ENCODE peak calls at places on chromosomes 3 and 15, in nine cellular contexts. S is AG09319, Z is GM20000, F is transverse colon, G is Peyer's patch, J is IMR-90, L is WTC11, B is fibroblast of pulmonary artery, D is cardiac muscle cell. X is an unnamed sample.

GRCh38 chr3:58670506-58671125 is 4.0 kb upstream of the FAM3D start:
- DNase-seq in G (peak), F (peak), Z (no peak), S (no peak), D (no peak), J (no peak), L (no peak), B (no peak), X (no peak)

GRCh38 chr3:42143440-42143839 is 52.3 kb downstream of the TRAK1 start:
- DNase-seq in J (no peak), G (no peak), S (no peak), D (no peak), F (no peak), Z (no peak), L (no peak), B (no peak), X (no peak)

GRCh38 chr3:170865209-170866094 is 4.5 kb downstream of the RPL22L1 start:
- DNase-seq in J (no peak), D (no peak), Z (no peak), G (no peak), S (no peak), L (no peak), B (no peak), F (no peak), X (no peak)

GRCh38 chr3:180820400-180820799 is 92.1 kb upstream of the FXR1 start:
- DNase-seq in D (no peak), G (no peak), B (no peak), Z (no peak), F (no peak), S (no peak), J (no peak), L (no peak), X (no peak)

GRCh38 chr15:51828621-51829359 is 663 bp upstream of the TMOD3 start:
- DNase-seq in J (peak), Z (no peak), L (no peak), F (no peak), G (no peak), B (no peak), D (no peak), S (no peak), X (no peak)

GRCh38 chr3:98984024-98984423 is 82.5 kb upstream of the DCBLD2 start:
- DNase-seq in B (no peak), D (no peak), F (no peak), J (no peak), S (no peak), Z (no peak), L (no peak), G (no peak), X (no peak)

GRCh38 chr15:72486144-72486543 is 12.0 kb downstream of the ARIH1 start:
- DNase-seq in G (no peak), D (no peak), Z (no peak), B (peak), J (no peak), F (no peak), L (no peak), S (no peak), X (no peak)

GRCh38 chr3:79414821-79415220 is 353.0 kb downstream of the ROBO1 start:
- DNase-seq in F (peak), B (peak), L (no peak), Z (no peak), D (peak), S (peak), G (no peak), J (peak), X (peak)

GRCh38 chr3:52873433-52874159 is 23.8 kb downstream of the STIMATE start:
- DNase-seq in D (peak), J (peak), Z (no peak), S (peak), B (peak), G (no peak), F (no peak), L (no peak), X (peak)

GRCh38 chr3:135982404-135982761 is 16.9 kb downstream of the PPP2R3A start:
- DNase-seq in B (no peak), F (no peak), D (no peak), G (peak), L (no peak), S (no peak), Z (no peak), J (peak), X (no peak)

GRCh38 chr3:9969632-9970019 is 17.0 kb downstream of the EMC3 start:
- DNase-seq in J (no peak), Z (no peak), D (no peak), L (no peak), B (no peak), G (no peak), F (no peak), S (no peak), X (no peak)

GRCh38 chr3:23949784-23950183 is 4.7 kb downstream of the NR1D2 start:
- DNase-seq in L (no peak), F (peak), S (no peak), J (no peak), B (no peak), G (no peak), D (no peak), Z (peak), X (no peak)

GRCh38 chr3:127693336-127693843 is 20.6 kb downstream of the ABTB1 start:
- DNase-seq in B (no peak), F (no peak), Z (no peak), L (no peak), J (no peak), S (no peak), D (no peak), G (no peak), X (no peak)

GRCh38 chr3:140103166-140103565 is 168.2 kb downstream of the CLSTN2 start:
- DNase-seq in D (no peak), B (no peak), J (no peak), G (no peak), F (no peak), Z (no peak), S (no peak), L (no peak), X (no peak)

DNA sequence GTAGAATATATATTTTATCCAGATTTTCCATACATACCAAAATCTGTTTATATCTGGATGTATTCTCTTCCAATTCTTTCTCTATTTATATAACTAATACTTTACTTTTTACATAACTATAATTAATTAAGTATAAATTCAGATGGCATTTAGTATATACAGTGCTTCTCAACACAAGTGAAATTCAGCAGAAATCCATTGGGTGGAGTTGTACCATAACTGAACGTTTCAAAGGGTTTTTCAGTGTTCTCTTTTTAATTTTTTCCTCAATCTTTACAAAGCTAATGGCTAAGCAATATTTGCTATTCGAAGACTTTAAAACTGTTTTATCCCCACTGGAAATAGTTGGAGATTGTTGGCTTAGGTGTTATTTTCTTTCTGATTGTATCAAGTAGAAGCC is 13.9 kb upstream of the ZBBX start:
- DNase-seq in Z (no peak), B (no peak), G (no peak), J (no peak), S (no peak), L (no peak), F (no peak), D (no peak), X (no peak)
- TF ChIP-seq CTCF in Z (no peak), B (no peak), G (no peak), J (no peak), S (no peak), L (no peak), F (no peak), D (no peak), X (no peak)

DNA sequence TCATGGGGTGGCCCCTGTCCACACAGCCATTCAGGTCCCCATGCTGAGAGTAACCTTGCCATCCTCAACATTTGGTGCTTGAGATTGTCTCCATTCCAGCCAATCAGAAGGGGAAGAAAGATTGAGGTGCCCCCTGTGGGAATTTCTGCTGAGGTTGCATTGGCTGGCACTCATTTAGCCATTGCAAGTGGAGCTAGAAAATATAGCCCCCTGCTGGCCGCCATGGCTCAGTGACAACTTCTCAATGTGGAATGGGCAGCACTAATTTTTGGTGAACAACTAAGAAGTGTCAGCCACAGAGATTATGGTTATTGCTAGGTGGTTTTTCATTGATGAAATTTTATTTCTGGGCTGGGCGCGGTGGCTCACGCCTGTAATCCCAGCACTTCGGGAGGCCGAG is 22.0 kb downstream of the COL6A6 start:
- DNase-seq in J (peak), G (no peak), Z (peak), F (peak), S (peak), D (peak), L (peak), B (peak), X (peak)
- TF ChIP-seq CTCF in J (peak), G (no peak), Z (peak), F (peak), S (peak), D (peak), L (peak), B (peak), X (peak)

DNA sequence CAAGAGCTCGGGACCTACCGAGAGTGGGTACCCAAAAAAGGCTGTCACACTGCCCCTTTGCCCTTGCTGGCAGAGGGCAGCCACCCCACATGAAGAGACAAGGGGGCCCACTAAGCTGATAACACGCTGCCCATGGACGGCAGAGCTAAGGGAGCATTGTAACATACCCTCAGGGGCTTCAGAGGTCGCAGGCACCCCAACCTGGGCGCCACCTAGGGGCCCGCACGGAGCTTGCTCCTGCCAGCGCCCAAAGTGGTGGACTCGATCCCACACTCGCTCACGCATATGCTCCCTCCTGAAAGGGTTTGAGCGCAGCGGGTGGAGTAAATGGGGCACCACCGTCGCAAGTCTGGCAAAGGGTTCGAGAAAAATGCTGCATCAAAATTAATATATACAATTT is 975.4 kb downstream of the ZPLD1 start:
- DNase-seq in S (no peak), G (no peak), J (no peak), F (no peak), D (no peak), L (peak), Z (no peak), B (no peak), X (no peak)
- TF ChIP-seq CTCF in S (no peak), G (no peak), J (no peak), F (no peak), D (no peak), L (peak), Z (no peak), B (no peak), X (no peak)

GRCh38 chr3:109460961-109461360 is 123.6 kb upstream of the DPPA4 start:
- DNase-seq in B (no peak), D (no peak), S (no peak), J (no peak), G (no peak), F (no peak), L (no peak), Z (no peak), X (no peak)
- TF ChIP-seq CTCF in B (no peak), D (no peak), S (no peak), J (no peak), G (no peak), F (no peak), L (no peak), Z (no peak), X (no peak)

GRCh38 chr3:144129536-144130214 is 158.1 kb downstream of the DIPK2A start:
- DNase-seq in Z (no peak), F (no peak), S (no peak), L (no peak), D (no peak), B (no peak), G (no peak), J (no peak), X (no peak)

GRCh38 chr3:144128117-144128892 is 156.7 kb downstream of the DIPK2A start:
- DNase-seq in J (no peak), L (no peak), F (no peak), D (no peak), G (no peak), S (no peak), Z (peak), B (no peak), X (no peak)

GRCh38 chr3:144127014-144127413 is 155.4 kb downstream of the DIPK2A start:
- DNase-seq in Z (no peak), F (no peak), L (no peak), J (no peak), D (peak), B (peak), G (no peak), S (no peak), X (peak)

GRCh38 chr3:144127700-144128099 is 156.1 kb downstream of the DIPK2A start:
- DNase-seq in F (no peak), G (no peak), J (no peak), L (no peak), B (no peak), Z (no peak), D (no peak), S (no peak), X (no peak)
- TF ChIP-seq CTCF in F (no peak), G (no peak), J (no peak), L (no peak), B (no peak), Z (no peak), D (no peak), S (no peak), X (no peak)